ENCODE peak calls at places on chromosomes 3 and 15, in nine cellular contexts. Y is right cardiac atrium; G is lung; I is SK-N-SH; W is astrocyte; F is spleen; S is RWPE2; X is effector memory CD4-positive, alpha-beta T cell; U is pancreas. O is an unnamed sample.

GRCh38 chr15:69668963-69669362 is 216.3 kb downstream of the RPLP1 start:
- DNase-seq in Y (peak; percentile 60), G (no peak), I (no peak), W (no peak), F (peak; percentile 87), S (no peak), X (no peak), U (no peak), O (peak; percentile 54)

GRCh38 chr3:119456469-119456868 is 6.9 kb downstream of the TMEM39A start:
- DNase-seq in Y (no peak), G (no peak), I (no peak), W (no peak), F (no peak), S (no peak), X (no peak), U (no peak), O (no peak)

GRCh38 chr3:31369637-31370036 is 163.1 kb upstream of the STT3B start:
- DNase-seq in Y (no peak), G (no peak), I (no peak), W (peak; percentile 13), F (no peak), S (no peak), X (no peak), U (no peak), O (no peak)

GRCh38 chr15:67822537-67823370 is 2.6 kb upstream of the SKOR1 start:
- DNase-seq in Y (peak; percentile 34), G (no peak), I (peak; percentile 81), W (no peak), F (peak; percentile 61), S (no peak), X (no peak), U (no peak), O (peak; percentile 53)

GRCh38 chr3:142355692-142356091 is 92.1 kb downstream of the XRN1 start:
- DNase-seq in Y (no peak), G (no peak), I (no peak), W (no peak), F (no peak), S (no peak), X (no peak), U (no peak), O (no peak)

GRCh38 chr3:29937185-29937584 is 656.3 kb downstream of the RBMS3 start:
- DNase-seq in Y (no peak), G (no peak), I (no peak), W (peak; percentile 8), F (no peak), S (no peak), X (no peak), U (no peak), O (no peak)

GRCh38 chr3:131988209-131988608 is 46.6 kb downstream of the CPNE4 start:
- DNase-seq in Y (no peak), G (no peak), I (no peak), W (no peak), F (no peak), S (no peak), X (no peak), U (no peak), O (no peak)

GRCh38 chr15:59406446-59406845 is 31.5 kb upstream of the FAM81A start:
- DNase-seq in Y (no peak), G (no peak), I (no peak), W (no peak), F (no peak), S (no peak), X (no peak), U (no peak), O (no peak)

GRCh38 chr3:46405301-46406079 is 1.4 kb downstream of the CCR5AS start:
- DNase-seq in Y (no peak), G (peak; percentile 69), I (no peak), W (no peak), F (no peak), S (no peak), X (no peak), U (peak; percentile 35), O (no peak)

GRCh38 chr15:82970078-82970686 is 15.8 kb upstream of the RAMAC start:
- DNase-seq in Y (no peak), G (no peak), I (peak; percentile 38), W (no peak), F (no peak), S (no peak), X (no peak), U (no peak), O (no peak)

GRCh38 chr15:82971223-82971984 is 14.6 kb upstream of the RAMAC start:
- DNase-seq in Y (no peak), G (no peak), I (no peak), W (no peak), F (no peak), S (no peak), X (no peak), U (no peak), O (no peak)

GRCh38 chr15:82972990-82973389 is 13.0 kb upstream of the RAMAC start:
- DNase-seq in Y (no peak), G (no peak), I (no peak), W (no peak), F (no peak), S (no peak), X (no peak), U (no peak), O (no peak)

GRCh38 chr15:82969353-82969752 is 16.7 kb upstream of the RAMAC start:
- DNase-seq in Y (no peak), G (no peak), I (no peak), W (no peak), F (no peak), S (no peak), X (no peak), U (no peak), O (no peak)

GRCh38 chr15:82970696-82971095 is 15.3 kb upstream of the RAMAC start:
- DNase-seq in Y (no peak), G (no peak), I (peak; percentile 50), W (no peak), F (no peak), S (no peak), X (no peak), U (peak; percentile 39), O (no peak)
- H3K4me1 ChIP-seq in Y (peaks cover 7% of the 10 kb centered on the region), G (peaks cover 24% of the 10 kb centered on the region), I (peaks cover 13% of the 10 kb centered on the region), W (no peaks in the 10 kb centered on the region), F (no peaks in the 10 kb centered on the region), S (no peaks in the 10 kb centered on the region), X (no peaks in the 10 kb centered on the region), U (peaks cover 19% of the 10 kb centered on the region), O (peaks cover 34% of the 10 kb centered on the region)

GRCh38 chr15:77019476-77020331 is 24.8 kb downstream of the PSTPIP1 start:
- DNase-seq in Y (peak; percentile 28), G (no peak), I (no peak), W (peak; percentile 30), F (peak; percentile 74), S (no peak), X (no peak), U (no peak), O (no peak)

GRCh38 chr15:77016321-77016695 is 21.4 kb downstream of the PSTPIP1 start:
- DNase-seq in Y (peak; percentile 1), G (no peak), I (no peak), W (no peak), F (no peak), S (no peak), X (no peak), U (no peak), O (peak; percentile 3)

GRCh38 chr15:77018796-77019475 is 24.0 kb downstream of the PSTPIP1 start:
- DNase-seq in Y (peak; percentile 22), G (no peak), I (no peak), W (no peak), F (peak; percentile 76), S (no peak), X (no peak), U (no peak), O (peak; percentile 55)

GRCh38 chr15:77017091-77017660 is 22.2 kb downstream of the PSTPIP1 start:
- DNase-seq in Y (peak; percentile 11), G (no peak), I (no peak), W (no peak), F (peak; percentile 66), S (no peak), X (no peak), U (no peak), O (no peak)

DNA sequence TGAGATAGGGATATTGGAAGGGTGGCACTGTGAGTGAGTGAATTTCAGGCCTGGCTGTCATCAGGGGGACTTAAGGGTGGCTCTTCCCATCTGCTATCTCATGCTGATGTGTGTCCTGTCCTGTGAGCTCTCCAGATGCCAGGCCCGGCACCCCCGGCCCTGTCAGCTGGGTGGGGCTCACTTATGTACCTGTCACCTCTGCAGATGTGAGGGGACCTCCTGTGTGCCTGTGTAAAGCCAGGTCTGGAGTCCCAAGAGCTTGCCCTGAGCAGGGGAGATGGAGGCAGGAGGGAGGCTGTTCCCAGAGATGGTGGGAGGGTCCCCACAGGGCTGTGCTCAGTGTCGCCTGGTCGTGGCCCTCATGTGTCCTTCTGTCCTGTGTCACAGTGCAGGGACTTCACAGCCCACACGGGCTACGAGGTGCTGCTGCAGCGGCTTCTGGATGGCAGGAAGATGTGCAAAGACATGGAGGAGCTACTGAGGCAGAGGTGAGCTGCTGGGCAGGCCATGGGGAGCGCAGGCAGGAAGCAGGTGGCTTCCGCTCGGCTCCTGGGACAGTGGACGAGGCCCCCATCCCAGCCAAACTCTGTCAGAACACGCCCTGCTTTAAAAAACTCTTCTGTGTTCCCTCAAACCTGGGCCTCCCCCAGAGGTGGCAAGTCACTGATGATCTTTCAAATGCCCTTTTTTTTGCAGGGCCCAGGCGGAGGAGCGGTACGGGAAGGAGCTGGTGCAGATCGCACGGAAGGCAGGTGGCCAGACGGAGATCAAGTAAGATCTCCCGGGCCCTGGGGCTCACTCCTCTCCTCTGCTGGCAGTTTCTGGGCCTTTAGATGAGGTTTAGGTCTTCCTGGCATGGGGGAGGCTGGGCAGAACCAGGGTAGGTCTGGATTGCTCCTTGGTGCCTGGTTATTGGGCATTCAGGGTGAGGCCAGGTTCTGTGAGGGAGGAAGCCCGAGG is 23.1 kb downstream of the PSTPIP1 start:
- DNase-seq in Y (peak; percentile 39), G (no peak), I (no peak), W (no peak), F (peak; percentile 58), S (no peak), X (no peak), U (no peak), O (no peak)
- H3K27ac ChIP-seq in Y (no peak overlapping the region), G (no peak overlapping the region), I (no peak overlapping the region), W (no peak overlapping the region), F (no peak overlapping the region), S (no peak overlapping the region), X (peak overlapping the region; percentile 68), U (no peak overlapping the region), O (no peak overlapping the region)

GRCh38 chr15:90421527-90421926 is 33.5 kb downstream of the IQGAP1 start:
- DNase-seq in Y (no peak), G (no peak), I (no peak), W (no peak), F (no peak), S (no peak), X (no peak), U (no peak), O (no peak)
- H3K4me1 ChIP-seq in Y (peaks cover 17% of the 10 kb centered on the region), G (peaks cover 45% of the 10 kb centered on the region), I (no peaks in the 10 kb centered on the region), W (peaks cover 38% of the 10 kb centered on the region), F (peaks cover 65% of the 10 kb centered on the region), S (peaks cover 53% of the 10 kb centered on the region), X (peaks cover 26% of the 10 kb centered on the region), U (peaks cover 16% of the 10 kb centered on the region), O (peaks cover 84% of the 10 kb centered on the region)

DNA sequence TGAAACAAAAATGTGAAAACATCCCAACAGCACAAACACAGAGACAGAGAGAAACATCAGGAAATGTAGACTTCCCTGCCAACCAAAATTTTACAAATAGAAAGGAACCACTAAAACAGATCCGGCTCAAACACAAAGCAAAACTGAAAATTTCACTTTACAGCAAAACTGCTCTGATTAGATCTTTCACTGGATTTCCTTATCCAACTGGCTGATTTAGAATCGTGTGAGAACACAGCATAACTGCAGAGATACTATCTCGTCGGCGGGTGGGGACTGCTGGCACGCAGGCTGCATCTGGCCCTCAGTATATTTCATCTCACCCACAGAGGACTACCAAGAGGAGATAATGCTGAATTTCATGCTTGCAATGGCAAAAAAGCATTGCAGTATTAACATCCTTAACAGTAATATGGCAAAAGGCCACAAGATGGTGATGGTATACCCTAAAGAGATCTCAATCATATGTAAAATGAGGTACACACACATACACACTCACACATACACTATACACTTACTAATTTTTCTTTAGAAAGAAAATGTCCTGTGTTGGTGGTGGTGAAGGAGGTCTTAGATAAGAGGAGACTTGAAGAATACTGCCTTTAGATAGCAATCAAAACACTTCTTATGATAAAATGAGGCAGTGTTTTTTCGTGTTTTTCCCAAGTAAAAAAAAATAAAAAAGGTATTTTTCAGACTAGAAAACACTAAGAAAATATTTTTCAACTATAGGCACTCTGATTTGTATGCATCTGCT is 10.6 kb upstream of the LEO1 start:
- DNase-seq in Y (no peak), G (no peak), I (peak; percentile 75), W (peak; percentile 57), F (no peak), S (no peak), X (no peak), U (no peak), O (peak; percentile 54)
- H3K27ac ChIP-seq in Y (peak overlapping the region; percentile 70), G (peak overlapping the region; percentile 84), I (peak overlapping the region; percentile 97), W (no peak overlapping the region), F (no peak overlapping the region), S (peak overlapping the region; percentile 82), X (peak overlapping the region; percentile 5), U (no peak overlapping the region), O (peak overlapping the region; percentile 53)

O was measured in psoas muscle.